ENCODE peak calls at places on chromosome 13, in five cellular contexts. R is keratinocyte, L is stomach, C is breast epithelium, P is mesendoderm. E is an unnamed sample. For H3K4me1, the result is how much of the 10 kb centered on the place peaks cover.

GRCh38 chr13:88840085-88840484 is 1168.9 kb downstream of the SLITRK5 start:
- DNase-seq in R (no peak), L (no peak), C (no peak), P (no peak), E (no peak)

GRCh38 chr13:94708971-94709614 is 3.3 kb downstream of the SOX21 start:
- DNase-seq in R (no peak), L (no peak), C (no peak), P (no peak), E (no peak)

GRCh38 chr13:90591927-90592268 is 755.6 kb upstream of the MIR17HG start:
- DNase-seq in R (no peak), L (no peak), C (no peak), P (peak), E (no peak)

GRCh38 chr13:41995946-41996345 is 35.0 kb upstream of the VWA8 start:
- DNase-seq in R (no peak), L (no peak), C (no peak), P (no peak), E (no peak)

GRCh38 chr13:64482373-64482772 is 2747.8 kb downstream of the PCDH9 start:
- DNase-seq in R (no peak), L (no peak), C (no peak), P (no peak), E (no peak)

GRCh38 chr13:93745884-93746283 is 519.3 kb downstream of the GPC6 start:
- DNase-seq in R (no peak), L (no peak), C (no peak), P (no peak), E (no peak)

GRCh38 chr13:43094901-43095300 is 71.5 kb downstream of the DNAJC15 start:
- DNase-seq in R (no peak), L (no peak), C (no peak), P (no peak), E (no peak)

GRCh38 chr13:99982741-99983400 is 1.3 kb downstream of the ZIC2 start:
- DNase-seq in R (no peak), L (no peak), C (no peak), P (peak), E (no peak)

GRCh38 chr13:32528358-32528757 is 10.2 kb downstream of the N4BP2L2 start:
- DNase-seq in R (no peak), L (no peak), C (no peak), P (no peak), E (no peak)

GRCh38 chr13:37097008-37097579 is 8.4 kb downstream of the CSNK1A1L start:
- DNase-seq in R (no peak), L (no peak), C (no peak), P (no peak), E (no peak)

GRCh38 chr13:80151016-80151415 is 189.9 kb downstream of the SPRY2 start:
- DNase-seq in R (no peak), L (no peak), C (no peak), P (no peak), E (no peak)

GRCh38 chr13:40376296-40376849 is 290.1 kb downstream of the FOXO1 start:
- DNase-seq in R (no peak), L (no peak), C (no peak), P (no peak), E (no peak)

GRCh38 chr13:30394798-30395191 is 27.5 kb upstream of the UBE2L5 start:
- DNase-seq in R (no peak), L (no peak), C (no peak), P (no peak), E (no peak)

GRCh38 chr13:97440598-97440997 is 6.6 kb downstream of the RAP2A start:
- DNase-seq in R (no peak), L (no peak), C (no peak), P (no peak), E (no peak)

GRCh38 chr13:31767175-31767900 is 28.0 kb downstream of the RXFP2 start:
- DNase-seq in R (peak), L (no peak), C (peak), P (peak), E (no peak)

GRCh38 chr13:98478134-98479129 is 98.5 kb downstream of the STK24 start:
- DNase-seq in R (no peak), L (no peak), C (no peak), P (peak), E (no peak)

GRCh38 chr13:60379837-60380236 is 17.2 kb upstream of the TDRD3 start:
- DNase-seq in R (no peak), L (no peak), C (no peak), P (no peak), E (no peak)

DNA sequence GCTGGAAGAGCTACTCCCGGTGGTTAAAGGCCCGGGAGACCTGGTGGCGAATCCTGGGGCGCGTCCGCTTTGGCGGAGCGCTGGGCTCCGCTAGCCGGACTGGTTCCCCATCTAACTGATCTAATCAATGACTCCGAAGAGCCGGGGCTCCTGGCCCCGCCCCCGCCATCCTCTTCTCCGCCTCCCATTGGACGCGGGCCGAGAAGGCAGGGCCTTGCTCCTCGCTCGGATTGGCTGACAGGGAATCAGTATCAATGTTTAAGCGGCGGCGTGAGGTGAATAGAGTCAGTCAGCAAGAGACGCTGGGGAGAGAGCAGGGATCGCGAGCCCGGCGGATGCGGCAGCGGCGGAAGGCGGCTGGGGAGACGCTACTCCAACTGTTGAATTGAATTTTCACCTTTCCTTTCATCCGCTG is 1.7 kb upstream of the PCDH17 start:
- DNase-seq in R (no peak), L (peak), C (no peak), P (peak), E (no peak)
- H3K4me3 ChIP-seq in R (no peak), L (peak), C (peak), P (peak), E (peak)

GRCh38 chr13:19572280-19572679 is 10.9 kb upstream of the TPTE2 start:
- DNase-seq in R (no peak), L (no peak), C (no peak), P (no peak), E (no peak)
- H3K4me1 ChIP-seq in R (under half), L (under half), C (under half), P (under half), E (under half)

GRCh38 chr13:26480246-26480855 is 77.1 kb upstream of the WASF3 start:
- DNase-seq in R (no peak), L (no peak), C (no peak), P (no peak), E (no peak)

GRCh38 chr13:26483546-26483945 is 73.9 kb upstream of the WASF3 start:
- DNase-seq in R (no peak), L (no peak), C (no peak), P (no peak), E (no peak)

GRCh38 chr13:26484196-26484595 is 73.3 kb upstream of the WASF3 start:
- DNase-seq in R (no peak), L (no peak), C (no peak), P (no peak), E (no peak)

GRCh38 chr13:26485288-26485687 is 72.2 kb upstream of the WASF3 start:
- DNase-seq in R (no peak), L (no peak), C (no peak), P (no peak), E (no peak)

DNA sequence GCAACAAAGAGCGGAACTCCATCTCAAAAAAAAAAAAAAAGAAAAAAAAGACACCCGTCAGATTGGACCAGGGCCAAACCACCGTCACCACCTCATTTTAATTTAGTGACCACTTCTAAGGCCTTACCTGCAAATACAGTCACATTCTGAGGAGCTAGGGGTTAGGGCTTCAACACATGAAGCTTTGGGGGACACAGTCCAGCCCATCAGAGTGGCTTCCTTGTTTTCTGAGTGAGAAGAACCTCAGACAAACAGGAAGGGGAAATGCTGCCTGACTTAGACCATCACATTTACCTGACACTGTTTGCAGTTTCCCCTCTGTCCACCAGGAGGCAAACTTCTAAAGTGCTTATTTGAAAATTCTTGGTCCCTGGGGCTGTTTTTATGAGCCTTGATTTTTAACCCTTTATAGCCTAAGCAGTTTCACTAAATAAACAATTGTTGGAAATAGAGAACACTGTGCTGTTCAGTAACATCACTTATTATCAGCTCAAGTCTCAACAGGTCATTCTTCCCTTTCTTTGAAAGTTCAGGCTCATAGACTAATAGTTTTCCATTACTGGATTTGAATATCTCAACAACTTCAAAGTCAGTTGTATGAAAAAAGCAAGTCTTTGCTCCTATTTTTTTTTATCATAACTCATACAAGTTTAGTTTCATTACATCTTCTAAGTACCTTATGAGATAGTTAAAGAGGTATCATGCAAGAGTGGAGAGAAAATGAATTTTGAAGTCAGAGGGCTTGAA is 74.9 kb upstream of the WASF3 start:
- DNase-seq in R (no peak), L (peak), C (peak), P (peak), E (no peak)
- H3K4me3 ChIP-seq in R (no peak), L (peak), C (no peak), P (no peak), E (peak)

GRCh38 chr13:51834581-51835158 is 10.3 kb downstream of the TMEM272 start:
- DNase-seq in R (no peak), L (no peak), C (no peak), P (no peak), E (no peak)
- H3K4me1 ChIP-seq in R (under half), L (under half), C (under half), P (under half), E (under half)

GRCh38 chr13:62908321-62908720 is 1492.7 kb upstream of the PCDH20 start:
- DNase-seq in R (no peak), L (no peak), C (no peak), P (no peak), E (no peak)

GRCh38 chr13:62906896-62907295 is 1491.2 kb upstream of the PCDH20 start:
- DNase-seq in R (no peak), L (no peak), C (no peak), P (no peak), E (no peak)

DNA sequence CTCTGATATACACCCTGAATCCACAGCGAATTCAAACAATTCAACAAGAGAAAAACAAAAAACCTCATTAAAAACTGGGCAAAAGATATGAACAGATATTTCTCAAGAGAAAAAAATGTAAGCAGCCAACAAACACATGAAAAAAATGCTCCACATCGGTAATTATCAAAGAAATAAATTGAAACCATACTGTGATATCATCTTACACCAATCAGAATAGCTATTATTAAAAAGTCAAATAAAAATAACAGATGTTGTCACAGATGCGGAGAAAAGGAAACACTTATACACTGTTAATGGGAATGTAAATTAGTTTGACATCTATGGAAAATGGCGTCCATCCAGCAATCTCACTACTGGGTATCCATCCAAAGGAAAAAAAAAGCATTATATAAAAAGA is 1494.9 kb upstream of the PCDH20 start:
- DNase-seq in R (no peak), L (no peak), C (no peak), P (no peak), E (no peak)
- H3K4me3 ChIP-seq in R (no peak), L (no peak), C (no peak), P (no peak), E (no peak)

GRCh38 chr13:28489975-28490550 is 4.9 kb downstream of the FLT1 start:
- DNase-seq in R (no peak), L (no peak), C (no peak), P (peak), E (no peak)

GRCh38 chr13:28494537-28494860 is 429 bp downstream of the FLT1 start:
- DNase-seq in R (no peak), L (no peak), C (no peak), P (no peak), E (no peak)

GRCh38 chr13:28493740-28494536 is 990 bp downstream of the FLT1 start:
- DNase-seq in R (no peak), L (no peak), C (no peak), P (peak), E (no peak)

GRCh38 chr13:28494861-28495585 is at the start of gene FLT1:
- DNase-seq in R (no peak), L (peak), C (no peak), P (peak), E (no peak)

GRCh38 chr13:28492527-28493367 is 2.2 kb downstream of the FLT1 start:
- DNase-seq in R (no peak), L (no peak), C (no peak), P (peak), E (no peak)
- H3K4me1 ChIP-seq in R (under half), L (under half), C (under half), P (under half), E (under half)

DNA sequence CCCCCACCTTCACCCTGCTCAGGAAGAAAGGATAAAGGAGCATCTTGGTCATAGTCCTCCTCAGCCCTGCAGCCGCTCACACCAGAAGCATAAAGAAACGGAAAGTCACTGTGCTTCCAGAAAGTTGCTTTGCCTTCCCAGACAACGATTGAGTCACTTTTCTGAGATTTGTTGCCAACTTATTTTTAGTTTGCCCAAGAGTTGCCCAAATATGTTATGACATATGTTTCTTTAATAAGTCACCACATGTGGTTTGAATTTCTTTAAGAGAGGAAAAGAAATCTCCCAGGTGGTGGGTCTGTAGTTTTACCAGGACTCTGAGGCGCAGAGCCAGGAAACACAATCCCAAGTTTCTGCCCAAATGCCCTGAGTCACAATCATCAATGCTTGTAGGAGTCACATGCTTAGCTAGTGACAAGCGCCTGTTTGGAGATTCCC is 63.4 kb upstream of the LRCH1 start:
- DNase-seq in R (no peak), L (no peak), C (no peak), P (no peak), E (no peak)
- H3K4me3 ChIP-seq in R (no peak), L (no peak), C (no peak), P (no peak), E (no peak)

DNA sequence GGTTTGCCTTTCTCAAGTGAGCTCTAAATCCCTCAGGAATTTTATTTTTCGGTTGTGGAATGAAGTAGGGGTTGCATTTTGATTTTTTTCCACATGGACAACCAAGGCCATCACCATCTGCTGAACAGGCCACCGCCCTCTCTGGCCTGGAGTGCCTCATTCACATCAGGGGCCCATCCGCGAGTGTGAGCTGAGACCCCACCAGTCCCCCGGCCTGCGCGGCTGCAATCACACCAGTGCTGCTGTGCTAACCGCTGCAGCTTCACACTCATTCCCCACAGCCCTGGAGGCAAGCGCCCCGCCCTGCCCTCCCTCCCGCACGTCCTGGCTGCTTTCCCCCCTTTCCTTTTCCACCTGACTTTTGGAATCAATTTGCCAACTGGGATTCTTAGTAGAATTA is 35.7 kb upstream of the ARHGEF7 start:
- DNase-seq in R (no peak), L (no peak), C (no peak), P (no peak), E (no peak)
- H3K4me1 ChIP-seq in R (under half), L (under half), C (under half), P (under half), E (under half)